ENCODE peak calls at places on chromosomes 1 and 21, in four cellular contexts. One of them, this sample, is unnamed.

GRCh38 chr1:91529856-91530255 is 29.2 kb downstream of the CDC7 start:
- DNase-seq in stomach: no peak
- DNase-seq in choroid plexus epithelial cell: peak
- DNase-seq in prostate gland: no peak
- DNase-seq in this sample: peak

GRCh38 chr21:45236481-45236880 is 51.2 kb downstream of the POFUT2 start:
- DNase-seq in stomach: no peak
- DNase-seq in choroid plexus epithelial cell: no peak
- DNase-seq in prostate gland: no peak
- DNase-seq in this sample: no peak

GRCh38 chr1:36298640-36299039 is 7.5 kb upstream of the SH3D21 start:
- DNase-seq in stomach: no peak
- DNase-seq in choroid plexus epithelial cell: no peak
- DNase-seq in prostate gland: no peak
- DNase-seq in this sample: no peak

GRCh38 chr1:29786195-29786594 is 549.9 kb downstream of the PTPRU start:
- DNase-seq in stomach: no peak
- DNase-seq in choroid plexus epithelial cell: no peak
- DNase-seq in prostate gland: no peak
- DNase-seq in this sample: no peak

GRCh38 chr1:224707849-224708725 is 92.0 kb downstream of the CNIH3 start:
- DNase-seq in stomach: no peak
- DNase-seq in choroid plexus epithelial cell: peak
- DNase-seq in prostate gland: no peak
- DNase-seq in this sample: peak

GRCh38 chr21:43287111-43287973 is 118.5 kb downstream of the CRYAA start:
- DNase-seq in stomach: peak
- DNase-seq in choroid plexus epithelial cell: peak
- DNase-seq in prostate gland: no peak
- DNase-seq in this sample: no peak

GRCh38 chr1:22273686-22274681 is 131.1 kb upstream of the WNT4 start:
- DNase-seq in stomach: no peak
- DNase-seq in choroid plexus epithelial cell: no peak
- DNase-seq in prostate gland: no peak
- DNase-seq in this sample: peak

GRCh38 chr1:51316113-51316763 is 14.1 kb downstream of the TTC39A start:
- DNase-seq in stomach: no peak
- DNase-seq in choroid plexus epithelial cell: no peak
- DNase-seq in prostate gland: no peak
- DNase-seq in this sample: peak

GRCh38 chr1:24929876-24930702 is at the start of gene RUNX3:
- DNase-seq in stomach: peak
- DNase-seq in choroid plexus epithelial cell: no peak
- DNase-seq in prostate gland: peak
- DNase-seq in this sample: peak

GRCh38 chr1:169601096-169601881 is 15.0 kb upstream of the F5 start:
- DNase-seq in stomach: no peak
- DNase-seq in choroid plexus epithelial cell: peak
- DNase-seq in prostate gland: no peak
- DNase-seq in this sample: peak

GRCh38 chr1:57711326-57711725 is 287.5 kb upstream of the DAB1 start:
- DNase-seq in stomach: no peak
- DNase-seq in choroid plexus epithelial cell: no peak
- DNase-seq in prostate gland: no peak
- DNase-seq in this sample: peak

GRCh38 chr1:220564216-220564615 is 36.3 kb downstream of the MARK1 start:
- DNase-seq in stomach: no peak
- DNase-seq in choroid plexus epithelial cell: no peak
- DNase-seq in prostate gland: no peak
- DNase-seq in this sample: no peak

GRCh38 chr21:44710756-44711326 is 531 bp downstream of the TSPEAR start:
- DNase-seq in stomach: no peak
- DNase-seq in choroid plexus epithelial cell: no peak
- DNase-seq in prostate gland: no peak
- DNase-seq in this sample: peak

GRCh38 chr1:84374991-84375838 is 23.1 kb upstream of the DNASE2B start:
- DNase-seq in stomach: no peak
- DNase-seq in choroid plexus epithelial cell: no peak
- DNase-seq in prostate gland: no peak
- DNase-seq in this sample: no peak

GRCh38 chr1:231872461-231872910 is 245.9 kb downstream of the DISC1 start:
- DNase-seq in stomach: no peak
- DNase-seq in choroid plexus epithelial cell: peak
- DNase-seq in prostate gland: no peak
- DNase-seq in this sample: no peak

GRCh38 chr1:33372677-33373076 is 51.8 kb upstream of the A3GALT2 start:
- DNase-seq in stomach: no peak
- DNase-seq in choroid plexus epithelial cell: no peak
- DNase-seq in prostate gland: no peak
- DNase-seq in this sample: no peak

GRCh38 chr1:246428542-246429308 is 78.4 kb downstream of the SMYD3 start:
- DNase-seq in stomach: no peak
- DNase-seq in choroid plexus epithelial cell: peak
- DNase-seq in prostate gland: no peak
- DNase-seq in this sample: peak

DNA sequence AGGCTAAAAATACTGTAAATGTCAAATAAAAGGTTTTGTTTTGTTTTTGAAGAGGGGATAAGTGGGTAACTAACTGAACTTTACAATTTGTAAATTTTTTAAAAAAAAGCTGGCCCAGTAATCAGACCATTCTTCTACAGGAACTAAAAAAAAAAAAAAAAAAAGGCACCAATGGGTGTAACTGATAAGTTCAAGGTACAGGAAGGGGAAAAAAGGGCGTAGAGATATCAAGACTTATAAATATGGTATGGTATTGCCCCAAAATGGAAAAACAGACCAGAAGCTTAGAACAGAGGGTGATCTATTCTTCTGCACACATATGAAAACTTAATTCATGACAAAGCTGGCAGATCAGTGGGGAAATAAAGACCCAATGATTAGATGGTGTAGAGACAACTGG is 58.8 kb downstream of the LHX4 start:
- DNase-seq in stomach: no peak
- DNase-seq in choroid plexus epithelial cell: no peak
- DNase-seq in prostate gland: no peak
- DNase-seq in this sample: no peak
- H3K4me3 ChIP-seq in stomach: no peak
- H3K4me3 ChIP-seq in choroid plexus epithelial cell: no peak
- H3K4me3 ChIP-seq in prostate gland: no peak
- H3K4me3 ChIP-seq in this sample: no peak

GRCh38 chr1:27011058-27011764 is 1.4 kb downstream of the TENT5B start:
- DNase-seq in stomach: peak
- DNase-seq in choroid plexus epithelial cell: peak
- DNase-seq in prostate gland: peak
- DNase-seq in this sample: peak
- H3K4me3 ChIP-seq in stomach: peak
- H3K4me3 ChIP-seq in choroid plexus epithelial cell: no peak
- H3K4me3 ChIP-seq in prostate gland: peak
- H3K4me3 ChIP-seq in this sample: peak

DNA sequence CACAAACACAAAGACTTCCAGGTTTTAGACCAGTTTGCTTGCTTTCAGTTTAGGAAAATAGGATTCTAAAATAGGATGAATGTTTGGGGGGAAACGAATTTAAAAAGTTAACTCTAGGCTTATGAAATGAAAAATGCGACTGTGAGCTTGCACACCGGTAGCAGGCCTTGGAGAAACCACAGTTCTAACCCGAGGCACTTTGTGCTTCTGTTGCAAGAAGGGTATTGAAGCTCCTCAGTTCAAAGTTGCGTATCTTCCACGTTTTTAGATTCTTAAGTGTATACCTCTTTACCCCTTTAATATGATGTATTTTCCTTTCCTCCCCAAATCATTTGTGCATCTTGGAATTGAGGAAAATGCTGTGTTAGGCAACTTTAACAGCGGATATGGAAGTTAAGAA is 2.4 kb downstream of the MRPS6 start:
- DNase-seq in stomach: no peak
- DNase-seq in choroid plexus epithelial cell: peak
- DNase-seq in prostate gland: no peak
- DNase-seq in this sample: peak
- H3K4me3 ChIP-seq in stomach: peak
- H3K4me3 ChIP-seq in choroid plexus epithelial cell: no peak
- H3K4me3 ChIP-seq in prostate gland: no peak
- H3K4me3 ChIP-seq in this sample: no peak

DNA sequence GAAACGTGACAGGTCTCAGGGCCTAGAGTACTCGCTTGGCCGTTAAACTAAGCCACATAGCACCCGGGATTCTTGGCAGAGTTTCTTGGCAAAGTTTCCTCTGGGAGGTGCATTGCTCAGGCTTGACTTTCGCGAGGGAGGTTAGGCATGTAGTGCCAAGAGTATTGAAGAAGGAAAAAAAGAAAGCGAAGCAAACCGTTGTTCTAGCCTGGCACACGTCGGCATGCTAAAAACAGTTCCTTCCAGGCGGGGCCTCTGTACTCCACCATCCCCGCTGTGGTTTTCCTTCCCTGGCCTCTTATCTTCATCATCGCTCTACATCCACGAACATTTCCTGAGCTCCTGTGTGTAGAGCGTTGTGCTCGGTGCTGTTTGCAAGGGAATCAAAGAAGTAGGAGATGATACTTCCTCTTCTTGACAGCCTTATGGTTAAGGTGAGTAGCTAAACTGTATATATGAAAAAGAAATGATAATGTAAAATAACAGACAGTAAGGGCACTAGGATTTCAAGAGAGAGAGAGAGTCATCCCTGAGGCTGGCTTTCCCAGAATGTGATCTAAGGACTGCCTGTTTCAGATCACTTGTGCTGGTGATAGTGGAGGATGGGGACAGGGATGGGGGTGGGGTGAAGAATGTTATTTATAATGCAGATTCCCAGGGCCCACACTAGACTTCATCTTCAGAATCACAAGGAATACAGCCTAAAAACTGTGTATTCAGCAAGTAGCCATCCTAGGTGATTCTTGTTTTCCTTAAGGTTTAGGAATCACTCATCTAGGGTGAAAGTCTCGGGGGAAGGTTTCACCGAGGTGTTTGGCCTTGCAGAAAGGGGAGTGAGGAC is 18.9 kb downstream of the RNF220 start:
- DNase-seq in stomach: peak
- DNase-seq in choroid plexus epithelial cell: peak
- DNase-seq in prostate gland: peak
- DNase-seq in this sample: peak
- H3K4me3 ChIP-seq in stomach: no peak
- H3K4me3 ChIP-seq in choroid plexus epithelial cell: no peak
- H3K4me3 ChIP-seq in prostate gland: no peak
- H3K4me3 ChIP-seq in this sample: no peak

GRCh38 chr1:199747984-199748383 is 279.5 kb upstream of the NR5A2 start:
- DNase-seq in stomach: no peak
- DNase-seq in choroid plexus epithelial cell: peak
- DNase-seq in prostate gland: no peak
- DNase-seq in this sample: no peak
- H3K4me3 ChIP-seq in stomach: no peak
- H3K4me3 ChIP-seq in choroid plexus epithelial cell: no peak
- H3K4me3 ChIP-seq in prostate gland: no peak
- H3K4me3 ChIP-seq in this sample: no peak

DNA sequence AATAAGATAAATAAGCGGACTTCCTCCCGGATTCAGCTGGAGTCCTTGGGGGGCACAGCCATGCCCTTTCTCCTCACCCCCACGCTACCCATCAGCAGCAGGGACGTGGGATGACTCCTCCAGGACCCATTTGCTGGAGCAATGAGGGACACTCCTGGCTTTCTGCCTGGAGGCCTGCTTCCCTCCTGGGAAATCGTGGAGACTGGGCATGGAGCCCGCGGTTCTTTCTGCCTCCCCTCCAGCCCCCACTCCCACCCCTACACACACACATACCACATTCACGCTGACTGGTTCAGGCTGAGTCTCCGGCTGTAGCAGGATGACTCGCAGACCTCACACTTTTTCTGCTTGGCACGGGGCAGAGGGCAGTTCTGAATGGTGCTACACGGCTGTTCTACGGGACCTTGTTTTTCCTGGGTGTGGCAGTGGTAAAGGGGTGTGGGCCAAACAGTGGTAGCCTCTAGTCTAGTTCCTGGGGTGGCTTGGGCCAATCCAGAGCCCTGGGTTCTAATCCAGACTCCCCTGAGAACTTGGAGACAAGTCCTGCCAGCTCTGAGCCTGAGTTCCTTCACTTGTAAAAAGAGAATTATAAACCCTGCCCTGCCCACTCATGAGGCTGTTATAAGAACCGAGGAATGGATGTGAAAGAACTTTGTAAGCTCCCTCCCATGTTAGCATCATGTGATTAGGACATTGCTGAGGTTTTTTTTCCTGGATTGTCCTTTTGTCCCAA is 131.2 kb downstream of the RRAGC start:
- DNase-seq in stomach: peak
- DNase-seq in choroid plexus epithelial cell: peak
- DNase-seq in prostate gland: no peak
- DNase-seq in this sample: peak
- H3K4me3 ChIP-seq in stomach: peak
- H3K4me3 ChIP-seq in choroid plexus epithelial cell: no peak
- H3K4me3 ChIP-seq in prostate gland: no peak
- H3K4me3 ChIP-seq in this sample: no peak

DNA sequence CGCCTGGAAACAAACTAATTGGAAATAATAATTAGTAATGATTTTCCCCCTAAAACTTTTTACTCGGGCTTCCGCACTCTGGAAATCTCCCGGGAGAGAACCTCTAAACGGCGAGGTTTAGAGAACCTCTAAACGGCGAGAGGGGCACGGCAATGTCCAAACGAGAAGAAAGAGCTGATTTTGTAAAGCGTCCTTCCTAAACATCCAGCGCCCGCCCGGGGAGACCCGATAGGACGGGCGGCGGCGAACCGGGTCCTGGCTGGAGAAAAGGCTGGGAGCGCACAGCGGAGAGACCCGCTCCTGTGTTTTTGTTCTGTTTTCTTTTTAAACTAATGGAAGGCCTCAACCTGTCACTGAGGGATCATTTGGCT is 1.6 kb downstream of the PAX7 start:
- DNase-seq in stomach: no peak
- DNase-seq in choroid plexus epithelial cell: no peak
- DNase-seq in prostate gland: no peak
- DNase-seq in this sample: no peak
- H3K4me3 ChIP-seq in stomach: no peak
- H3K4me3 ChIP-seq in choroid plexus epithelial cell: no peak
- H3K4me3 ChIP-seq in prostate gland: no peak
- H3K4me3 ChIP-seq in this sample: no peak